ENCODE peak calls at places on chromosomes 7 and 10, in eight cellular contexts. L is activated naive CD4-positive, alpha-beta T cell treated with Interleukin-2 at 50 U/mL for 16 hours; C is ELR; M is NCI-H2081 treated with DMSO at 0.1 percent for 48 hours; G is stimulated activated CD4-positive, alpha-beta T cell treated with anti-CD3 and anti-CD28 coated beads, Interleukin-2, amount 100 ng/mL, for 48 hours; K is nucleus accumbens; J is activated CD4-positive, alpha-beta T cell treated with anti-CD3 and anti-CD28 coated beads, Interleukin-2, amount 50 U/mL, for 48 hours; Y is T-helper 2 cell. D is an unnamed sample.
A peak's percentile ranks its signal among the peaks of the same experiment; 100 is the strongest.

GRCh38 chr10:99779335-99779734 is 3.1 kb upstream of the ABCC2 start:
- DNase-seq in G (no peak), Y (peak; percentile 13), M (no peak), C (peak; percentile 93), J (no peak), L (no peak), K (no peak), D (no peak)

GRCh38 chr10:6576326-6576725 is 3.8 kb downstream of the PRKCQ start:
- DNase-seq in C (no peak), K (no peak), M (no peak), J (no peak), L (no peak), Y (peak; percentile 58), G (no peak), D (no peak)

GRCh38 chr7:8363407-8364015 is 69.9 kb upstream of the NXPH1 start:
- DNase-seq in M (no peak), G (no peak), C (no peak), K (no peak), Y (no peak), J (no peak), L (no peak), D (no peak)

GRCh38 chr7:18590744-18591340 is 95.3 kb downstream of the HDAC9 start:
- DNase-seq in J (no peak), Y (no peak), C (peak; percentile 63), K (no peak), L (no peak), G (no peak), M (no peak), D (peak; percentile 95)

GRCh38 chr10:17001961-17002749 is 127.5 kb downstream of the CUBN start:
- DNase-seq in G (no peak), M (no peak), J (peak; percentile 36), C (peak; percentile 48), Y (peak; percentile 60), K (no peak), L (peak; percentile 16), D (no peak)

GRCh38 chr10:81872206-81872605 is 2.8 kb upstream of the NRG3 start:
- DNase-seq in J (no peak), C (no peak), K (no peak), Y (no peak), M (no peak), L (no peak), G (no peak), D (no peak)

GRCh38 chr10:101301111-101301731 is 52.7 kb upstream of the BTRC start:
- DNase-seq in C (peak; percentile 54), Y (peak; percentile 45), J (peak; percentile 61), L (peak; percentile 45), M (no peak), K (no peak), G (peak; percentile 40), D (no peak)

GRCh38 chr10:27104919-27105318 is 4.6 kb upstream of the ANKRD26 start:
- DNase-seq in L (no peak), Y (peak; percentile 86), C (no peak), J (peak; percentile 8), K (no peak), G (no peak), M (no peak), D (no peak)

GRCh38 chr7:52168085-52168484 is 851.5 kb upstream of the COBL start:
- DNase-seq in J (no peak), K (no peak), M (no peak), Y (no peak), L (no peak), C (no peak), G (no peak), D (no peak)

GRCh38 chr7:74587435-74588126 is 69.9 kb upstream of the GTF2I start:
- DNase-seq in J (no peak), K (peak; percentile 31), L (no peak), M (no peak), G (no peak), Y (no peak), C (peak; percentile 92), D (no peak)

GRCh38 chr7:130959743-130960207 is 225.8 kb upstream of the KLF14 start:
- DNase-seq in J (no peak), C (peak; percentile 92), L (peak; percentile 58), G (no peak), K (no peak), M (no peak), Y (peak; percentile 74), D (no peak)

GRCh38 chr10:93554760-93555432 is 11.6 kb upstream of the FFAR4 start:
- DNase-seq in L (peak; percentile 31), M (no peak), K (peak; percentile 25), G (peak; percentile 49), Y (peak; percentile 35), J (peak; percentile 71), C (peak; percentile 79), D (no peak)

GRCh38 chr7:74056096-74056915 is 27.3 kb upstream of the LIMK1 start:
- DNase-seq in J (no peak), L (no peak), G (no peak), K (no peak), Y (no peak), C (no peak), M (no peak), D (no peak)

GRCh38 chr10:34430685-34431084 is 384.4 kb downstream of the PARD3 start:
- DNase-seq in C (no peak), J (no peak), G (no peak), Y (no peak), K (no peak), L (no peak), M (no peak), D (no peak)

GRCh38 chr7:83947260-83947659 is 247.3 kb downstream of the SEMA3A start:
- DNase-seq in G (no peak), C (peak; percentile 35), Y (peak; percentile 5), M (no peak), K (no peak), J (no peak), L (no peak), D (no peak)

GRCh38 chr7:41693150-41693997 is 9.5 kb downstream of the INHBA start:
- DNase-seq in L (no peak), M (no peak), J (no peak), Y (no peak), C (peak; percentile 42), G (no peak), K (peak; percentile 19), D (no peak)

GRCh38 chr7:158816271-158816670 is 13.0 kb downstream of the ESYT2 start:
- DNase-seq in K (no peak), J (no peak), M (no peak), L (no peak), C (no peak), G (no peak), Y (no peak), D (no peak)

GRCh38 chr10:114653926-114654325 is 4.1 kb downstream of the ABLIM1 start:
- DNase-seq in J (no peak), C (no peak), M (no peak), G (no peak), L (no peak), K (no peak), Y (no peak), D (no peak)

GRCh38 chr10:132783865-132784581 is 1.9 kb downstream of the NKX6-2 start:
- DNase-seq in G (no peak), M (no peak), Y (no peak), L (no peak), C (no peak), K (no peak), J (no peak), D (no peak)

D was measured in SK-N-MC.